ENCODE peak calls at places on chromosomes 7 and 10, in seven cellular contexts. L is NCI-H2171; Q is iris pigment epithelial cell; U is epithelial cell of esophagus; P is T follicular helper cell; A is NCI-H1105 treated with DMSO at 0.1 percent for 48 hours; M is stimulated activated CD4-positive, alpha-beta T cell treated with anti-CD3 and anti-CD28 coated beads, Interleukin-1b, Interleukin-23, amount 100 ng/mL, for 1 hour. S is an unnamed sample.

GRCh38 chr7:128893251-128894100 is 17.0 kb downstream of the KCP start:
- DNase-seq in L (no peak), Q (no peak), U (peak), P (no peak), A (no peak), M (no peak), S (no peak)

GRCh38 chr10:30862486-30862885 is 169.2 kb downstream of the ZNF438 start:
- DNase-seq in L (peak), Q (peak), U (peak), P (no peak), A (no peak), M (no peak), S (no peak)

GRCh38 chr7:116674508-116675173 is 2.6 kb downstream of the MET start:
- DNase-seq in L (no peak), Q (peak), U (peak), P (no peak), A (no peak), M (no peak), S (no peak)

GRCh38 chr10:75263806-75264205 is 28.0 kb upstream of the COMTD1 start:
- DNase-seq in L (no peak), Q (no peak), U (no peak), P (no peak), A (no peak), M (no peak), S (no peak)

GRCh38 chr7:102991540-102992214 is 78.9 kb downstream of the LRRC17 start:
- DNase-seq in L (no peak), Q (peak), U (peak), P (no peak), A (peak), M (no peak), S (no peak)

GRCh38 chr10:69789164-69789576 is 12.5 kb upstream of the COL13A1 start:
- DNase-seq in L (no peak), Q (no peak), U (no peak), P (no peak), A (no peak), M (no peak), S (no peak)

GRCh38 chr7:158257516-158258410 is 329.9 kb downstream of the PTPRN2 start:
- DNase-seq in L (no peak), Q (no peak), U (no peak), P (no peak), A (no peak), M (no peak), S (no peak)

GRCh38 chr10:122213766-122214165 is 57.3 kb upstream of the BTBD16 start:
- DNase-seq in L (no peak), Q (no peak), U (no peak), P (no peak), A (no peak), M (no peak), S (no peak)

GRCh38 chr10:25047902-25048301 is 31.5 kb downstream of the THNSL1 start:
- DNase-seq in L (no peak), Q (peak), U (peak), P (no peak), A (no peak), M (no peak), S (no peak)

GRCh38 chr7:107501593-107501992 is 31.7 kb downstream of the GPR22 start:
- DNase-seq in L (no peak), Q (peak), U (peak), P (peak), A (peak), M (no peak), S (no peak)

GRCh38 chr10:70255329-70256299 is 22.4 kb upstream of the PPA1 start:
- DNase-seq in L (no peak), Q (no peak), U (peak), P (no peak), A (no peak), M (no peak), S (no peak)

GRCh38 chr10:116767235-116767634 is 24.9 kb upstream of the HSPA12A start:
- DNase-seq in L (no peak), Q (no peak), U (no peak), P (no peak), A (no peak), M (no peak), S (no peak)

GRCh38 chr10:62264702-62265436 is 3.8 kb downstream of the RTKN2 start:
- DNase-seq in L (no peak), Q (peak), U (peak), P (no peak), A (no peak), M (no peak), S (no peak)

GRCh38 chr10:123150229-123150985 is 2.5 kb downstream of the HMX2 start:
- DNase-seq in L (no peak), Q (no peak), U (no peak), P (no peak), A (no peak), M (no peak), S (no peak)